ENCODE peak calls at places on chromosomes 1 and 21, in seven cellular contexts. One of them, this sample, is unnamed. For H3K9me3 and H3K4me1, the result is how much of the 10 kb centered on the place peaks cover.

GRCh38 chr1:222994506-222995229 is 148.4 kb downstream of the TLR5 start:
- DNase-seq in heart left ventricle: no peak
- DNase-seq in PC-3: peak
- DNase-seq in keratinocyte: no peak
- DNase-seq in psoas muscle: no peak
- DNase-seq in IMR-90: peak
- DNase-seq in kidney: no peak
- DNase-seq in this sample: no peak

GRCh38 chr1:22680736-22681135 is 27.7 kb downstream of the C1QB start:
- DNase-seq in heart left ventricle: no peak
- DNase-seq in PC-3: no peak
- DNase-seq in keratinocyte: no peak
- DNase-seq in psoas muscle: no peak
- DNase-seq in IMR-90: no peak
- DNase-seq in kidney: no peak
- DNase-seq in this sample: no peak

GRCh38 chr1:150513275-150513885 is 2.2 kb upstream of the FALEC start:
- DNase-seq in heart left ventricle: no peak
- DNase-seq in PC-3: no peak
- DNase-seq in keratinocyte: no peak
- DNase-seq in psoas muscle: peak
- DNase-seq in IMR-90: no peak
- DNase-seq in kidney: peak
- DNase-seq in this sample: no peak

GRCh38 chr1:215958836-215959235 is 391.7 kb downstream of the KCTD3 start:
- DNase-seq in heart left ventricle: no peak
- DNase-seq in PC-3: peak
- DNase-seq in keratinocyte: no peak
- DNase-seq in psoas muscle: no peak
- DNase-seq in IMR-90: peak
- DNase-seq in kidney: no peak
- DNase-seq in this sample: no peak

GRCh38 chr1:1763657-1764621 is 14.3 kb downstream of the NADK start:
- DNase-seq in heart left ventricle: no peak
- DNase-seq in PC-3: peak
- DNase-seq in keratinocyte: no peak
- DNase-seq in psoas muscle: peak
- DNase-seq in IMR-90: no peak
- DNase-seq in kidney: peak
- DNase-seq in this sample: no peak

GRCh38 chr1:181057079-181057478 is 23.3 kb downstream of the MR1 start:
- DNase-seq in heart left ventricle: no peak
- DNase-seq in PC-3: no peak
- DNase-seq in keratinocyte: no peak
- DNase-seq in psoas muscle: no peak
- DNase-seq in IMR-90: no peak
- DNase-seq in kidney: no peak
- DNase-seq in this sample: no peak

GRCh38 chr1:173341307-173341706 is 134.2 kb upstream of the TNFSF4 start:
- DNase-seq in heart left ventricle: no peak
- DNase-seq in PC-3: peak
- DNase-seq in keratinocyte: no peak
- DNase-seq in psoas muscle: no peak
- DNase-seq in IMR-90: peak
- DNase-seq in kidney: no peak
- DNase-seq in this sample: no peak

GRCh38 chr21:42818328-42818749 is 61.0 kb downstream of the WDR4 start:
- DNase-seq in heart left ventricle: peak
- DNase-seq in PC-3: peak
- DNase-seq in keratinocyte: peak
- DNase-seq in psoas muscle: peak
- DNase-seq in IMR-90: peak
- DNase-seq in kidney: peak
- DNase-seq in this sample: no peak

GRCh38 chr1:234604726-234605492 is 5.1 kb downstream of the IRF2BP2 start:
- DNase-seq in heart left ventricle: no peak
- DNase-seq in PC-3: peak
- DNase-seq in keratinocyte: no peak
- DNase-seq in psoas muscle: no peak
- DNase-seq in IMR-90: peak
- DNase-seq in kidney: no peak
- DNase-seq in this sample: no peak

GRCh38 chr21:16280731-16281130 is 550.9 kb downstream of the USP25 start:
- DNase-seq in heart left ventricle: no peak
- DNase-seq in PC-3: no peak
- DNase-seq in keratinocyte: no peak
- DNase-seq in psoas muscle: no peak
- DNase-seq in IMR-90: no peak
- DNase-seq in kidney: no peak
- DNase-seq in this sample: no peak

GRCh38 chr1:227420147-227420546 is 101.9 kb upstream of the CDC42BPA start:
- DNase-seq in heart left ventricle: no peak
- DNase-seq in PC-3: no peak
- DNase-seq in keratinocyte: no peak
- DNase-seq in psoas muscle: no peak
- DNase-seq in IMR-90: no peak
- DNase-seq in kidney: no peak
- DNase-seq in this sample: no peak

GRCh38 chr1:3003039-3003940 is 18.0 kb upstream of the ACTRT2 start:
- DNase-seq in heart left ventricle: no peak
- DNase-seq in PC-3: no peak
- DNase-seq in keratinocyte: no peak
- DNase-seq in psoas muscle: peak
- DNase-seq in IMR-90: no peak
- DNase-seq in kidney: peak
- DNase-seq in this sample: no peak

GRCh38 chr1:61589382-61589765 is 135.6 kb downstream of the TM2D1 start:
- DNase-seq in heart left ventricle: no peak
- DNase-seq in PC-3: no peak
- DNase-seq in keratinocyte: no peak
- DNase-seq in psoas muscle: no peak
- DNase-seq in IMR-90: no peak
- DNase-seq in kidney: no peak
- DNase-seq in this sample: no peak

GRCh38 chr1:172499636-172500141 is 33.3 kb upstream of the SUCO start:
- DNase-seq in heart left ventricle: no peak
- DNase-seq in PC-3: peak
- DNase-seq in keratinocyte: no peak
- DNase-seq in psoas muscle: no peak
- DNase-seq in IMR-90: no peak
- DNase-seq in kidney: no peak
- DNase-seq in this sample: peak

GRCh38 chr1:94503153-94503552 is 38.4 kb downstream of the F3 start:
- DNase-seq in heart left ventricle: no peak
- DNase-seq in PC-3: no peak
- DNase-seq in keratinocyte: no peak
- DNase-seq in psoas muscle: no peak
- DNase-seq in IMR-90: no peak
- DNase-seq in kidney: no peak
- DNase-seq in this sample: no peak

GRCh38 chr1:52669696-52670095 is 28.5 kb downstream of the COA7 start:
- DNase-seq in heart left ventricle: no peak
- DNase-seq in PC-3: no peak
- DNase-seq in keratinocyte: no peak
- DNase-seq in psoas muscle: no peak
- DNase-seq in IMR-90: peak
- DNase-seq in kidney: no peak
- DNase-seq in this sample: no peak

GRCh38 chr1:32919811-32920733 is 18.9 kb upstream of the TMEM54 start:
- DNase-seq in heart left ventricle: no peak
- DNase-seq in PC-3: no peak
- DNase-seq in keratinocyte: no peak
- DNase-seq in psoas muscle: peak
- DNase-seq in IMR-90: peak
- DNase-seq in kidney: no peak
- DNase-seq in this sample: no peak

GRCh38 chr1:185719021-185719420 is 15.2 kb upstream of the HMCN1 start:
- DNase-seq in heart left ventricle: no peak
- DNase-seq in PC-3: peak
- DNase-seq in keratinocyte: peak
- DNase-seq in psoas muscle: no peak
- DNase-seq in IMR-90: peak
- DNase-seq in kidney: no peak
- DNase-seq in this sample: no peak

GRCh38 chr1:22749919-22750670 is 39.5 kb downstream of the EPHB2 start:
- DNase-seq in heart left ventricle: no peak
- DNase-seq in PC-3: peak
- DNase-seq in keratinocyte: peak
- DNase-seq in psoas muscle: no peak
- DNase-seq in IMR-90: peak
- DNase-seq in kidney: no peak
- DNase-seq in this sample: peak

GRCh38 chr1:4957027-4957426 is 302.6 kb downstream of the AJAP1 start:
- DNase-seq in heart left ventricle: no peak
- DNase-seq in PC-3: no peak
- DNase-seq in keratinocyte: no peak
- DNase-seq in psoas muscle: no peak
- DNase-seq in IMR-90: no peak
- DNase-seq in kidney: no peak
- DNase-seq in this sample: no peak
- H3K9me3 ChIP-seq in heart left ventricle: under half
- H3K9me3 ChIP-seq in PC-3: under half
- H3K9me3 ChIP-seq in keratinocyte: under half
- H3K9me3 ChIP-seq in psoas muscle: under half
- H3K9me3 ChIP-seq in IMR-90: under half
- H3K9me3 ChIP-seq in kidney: under half
- H3K9me3 ChIP-seq in this sample: under half

DNA sequence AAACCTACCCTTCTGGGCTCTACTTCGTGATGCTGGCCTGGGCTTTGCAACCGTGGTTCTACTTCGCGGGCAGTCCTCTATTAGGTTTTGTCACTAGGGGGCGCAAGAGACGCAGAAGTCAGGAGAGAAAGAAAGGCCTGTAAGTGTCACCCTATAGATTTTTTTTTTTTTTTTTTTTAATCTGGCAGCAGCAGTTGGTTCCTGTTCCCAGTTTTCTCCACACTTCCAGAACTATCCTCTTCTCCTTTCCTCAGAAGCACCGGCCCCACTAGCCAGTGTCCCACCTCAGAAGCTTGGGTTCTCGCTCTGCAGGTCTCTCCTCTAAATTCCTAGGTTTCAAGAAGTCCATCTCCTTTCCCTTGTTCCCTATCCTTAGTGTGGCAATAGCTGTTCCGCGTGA is 9.1 kb upstream of the LCE2D start:
- DNase-seq in heart left ventricle: no peak
- DNase-seq in PC-3: peak
- DNase-seq in keratinocyte: peak
- DNase-seq in psoas muscle: no peak
- DNase-seq in IMR-90: peak
- DNase-seq in kidney: no peak
- DNase-seq in this sample: peak
- TF ChIP-seq CTCF in heart left ventricle: peak
- TF ChIP-seq CTCF in PC-3: peak
- TF ChIP-seq CTCF in keratinocyte: peak
- TF ChIP-seq CTCF in psoas muscle: peak
- TF ChIP-seq CTCF in IMR-90: peak
- TF ChIP-seq CTCF in kidney: peak
- TF ChIP-seq CTCF in this sample: peak

DNA sequence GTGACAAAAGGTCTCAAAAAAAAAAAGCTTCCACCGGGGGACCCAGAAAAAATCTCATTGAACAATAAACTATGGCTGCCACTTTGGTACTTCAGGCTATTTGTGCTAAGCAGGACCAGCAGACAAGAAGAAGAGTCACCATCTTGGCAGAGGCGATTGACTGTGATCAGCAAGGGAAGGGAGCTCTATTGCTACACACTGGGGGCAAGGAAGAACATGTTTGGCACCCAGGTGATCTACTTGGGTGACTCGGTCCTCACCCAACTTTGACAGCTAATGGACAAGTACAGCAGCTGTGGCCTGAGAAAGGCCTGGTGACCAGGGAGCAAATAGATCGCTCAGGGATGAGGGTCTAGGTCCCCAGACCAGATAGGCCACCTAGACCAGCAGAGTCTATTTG is 53.4 kb upstream of the SRP9 start:
- DNase-seq in heart left ventricle: no peak
- DNase-seq in PC-3: no peak
- DNase-seq in keratinocyte: no peak
- DNase-seq in psoas muscle: no peak
- DNase-seq in IMR-90: no peak
- DNase-seq in kidney: no peak
- DNase-seq in this sample: no peak
- H3K4me1 ChIP-seq in heart left ventricle: under half
- H3K4me1 ChIP-seq in PC-3: under half
- H3K4me1 ChIP-seq in keratinocyte: under half
- H3K4me1 ChIP-seq in psoas muscle: under half
- H3K4me1 ChIP-seq in IMR-90: under half
- H3K4me1 ChIP-seq in kidney: under half
- H3K4me1 ChIP-seq in this sample: under half

GRCh38 chr1:91818713-91818975 is 67.3 kb downstream of the TGFBR3 start:
- DNase-seq in heart left ventricle: no peak
- DNase-seq in PC-3: no peak
- DNase-seq in keratinocyte: no peak
- DNase-seq in psoas muscle: no peak
- DNase-seq in IMR-90: no peak
- DNase-seq in kidney: no peak
- DNase-seq in this sample: no peak
- H3K9me3 ChIP-seq in heart left ventricle: under half
- H3K9me3 ChIP-seq in PC-3: under half
- H3K9me3 ChIP-seq in keratinocyte: under half
- H3K9me3 ChIP-seq in psoas muscle: under half
- H3K9me3 ChIP-seq in IMR-90: under half
- H3K9me3 ChIP-seq in kidney: under half
- H3K9me3 ChIP-seq in this sample: under half

GRCh38 chr21:45339430-45340405 is 52.0 kb upstream of the POFUT2 start:
- DNase-seq in heart left ventricle: no peak
- DNase-seq in PC-3: no peak
- DNase-seq in keratinocyte: no peak
- DNase-seq in psoas muscle: no peak
- DNase-seq in IMR-90: no peak
- DNase-seq in kidney: peak
- DNase-seq in this sample: no peak
- TF ChIP-seq CTCF in heart left ventricle: no peak
- TF ChIP-seq CTCF in PC-3: no peak
- TF ChIP-seq CTCF in keratinocyte: no peak
- TF ChIP-seq CTCF in psoas muscle: no peak
- TF ChIP-seq CTCF in IMR-90: no peak
- TF ChIP-seq CTCF in kidney: no peak
- TF ChIP-seq CTCF in this sample: no peak